ENCODE peak calls at places on chromosomes 7 and 10, in eight cellular contexts. W is stimulated activated CD4-positive, alpha-beta T cell treated with anti-CD3 and anti-CD28 coated beads, Interleukin-4, amount 100 ng/mL, for 24 hours; S is activated T-cell treated with anti-CD3 and anti-CD28 coated beads for 24 hours; V is anterior cingulate cortex; N is IMR-90; G is neural crest cell; O is GM20000; F is lung microvascular endothelial cell. I is an unnamed sample.

GRCh38 chr10:83432296-83433045 is 706.8 kb upstream of the GHITM start:
- DNase-seq in W (no peak), F (no peak), V (no peak), O (no peak), S (no peak), N (no peak), G (no peak), I (no peak)

GRCh38 chr10:131933016-131933694 is 32.3 kb downstream of the PPP2R2D start:
- DNase-seq in G (no peak), W (no peak), V (no peak), S (no peak), O (no peak), N (no peak), F (no peak), I (no peak)

GRCh38 chr7:128827248-128827958 is 2.8 kb upstream of the FLNC start:
- DNase-seq in G (no peak), V (no peak), O (no peak), F (peak), N (peak), S (no peak), W (no peak), I (no peak)

GRCh38 chr7:12686234-12686893 is 1.1 kb upstream of the ARL4A start:
- DNase-seq in N (peak), G (peak), F (peak), V (peak), O (peak), S (peak), W (peak), I (peak)

GRCh38 chr10:91416339-91416868 is 6.3 kb downstream of the HECTD2 start:
- DNase-seq in F (no peak), N (no peak), S (no peak), V (no peak), G (no peak), W (no peak), O (no peak), I (no peak)

GRCh38 chr10:5271526-5271925 is 74.9 kb downstream of the AKR1C4 start:
- DNase-seq in W (no peak), G (no peak), F (no peak), S (no peak), N (no peak), V (no peak), O (no peak), I (no peak)

GRCh38 chr10:111119637-111120036 is 42.8 kb downstream of the ADRA2A start:
- DNase-seq in F (no peak), O (no peak), S (no peak), N (no peak), G (no peak), V (no peak), W (no peak), I (no peak)

GRCh38 chr7:134414109-134414508 is 44.8 kb downstream of the AKR1B1 start:
- DNase-seq in V (no peak), W (no peak), N (no peak), G (no peak), O (no peak), F (no peak), S (no peak), I (no peak)

GRCh38 chr7:140646931-140647647 is 6.5 kb upstream of the DENND2A start:
- DNase-seq in F (peak), W (peak), S (no peak), V (no peak), G (peak), O (peak), N (peak), I (peak)

GRCh38 chr10:130470286-130470685 is 334.1 kb downstream of the GLRX3 start:
- DNase-seq in W (no peak), V (no peak), G (no peak), O (no peak), S (no peak), N (no peak), F (no peak), I (no peak)

GRCh38 chr10:76315240-76315639 is 883.8 kb downstream of the LRMDA start:
- DNase-seq in S (no peak), V (no peak), F (no peak), G (no peak), N (no peak), W (no peak), O (no peak), I (no peak)

GRCh38 chr10:48627984-48628609 is 23.2 kb upstream of the ARHGAP22 start:
- DNase-seq in S (no peak), V (no peak), W (no peak), O (no peak), F (no peak), G (no peak), N (peak), I (no peak)

GRCh38 chr7:94394399-94395140 is at the start of gene COL1A2:
- DNase-seq in O (peak), G (peak), F (peak), V (no peak), W (no peak), S (no peak), N (peak), I (no peak)

GRCh38 chr7:70698219-70698832 is 433.6 kb upstream of the GALNT17 start:
- DNase-seq in O (peak), N (peak), G (no peak), W (peak), S (no peak), F (peak), V (peak), I (peak)

GRCh38 chr7:82699773-82700186 is 256.2 kb upstream of the CACNA2D1 start:
- DNase-seq in V (no peak), S (no peak), G (no peak), F (peak), O (no peak), W (no peak), N (peak), I (no peak)

GRCh38 chr7:87216701-87217508 is 2.6 kb downstream of the TMEM243 start:
- DNase-seq in V (no peak), F (peak), W (peak), S (no peak), N (no peak), G (no peak), O (peak), I (peak)

GRCh38 chr7:88095-88926 is 104.1 kb upstream of the FAM20C start:
- DNase-seq in O (no peak), N (no peak), S (no peak), F (no peak), V (no peak), G (peak), W (no peak), I (no peak)

GRCh38 chr10:50621981-50622496 is 1.7 kb downstream of the SGMS1 start:
- DNase-seq in S (peak), W (peak), N (peak), F (peak), G (peak), V (peak), O (peak), I (peak)

GRCh38 chr7:1939434-1940401 is 269.6 kb downstream of the ELFN1 start:
- DNase-seq in V (no peak), W (no peak), F (no peak), G (no peak), O (peak), N (no peak), S (no peak), I (peak)

GRCh38 chr10:99872367-99873162 is 90.1 kb downstream of the ABCC2 start:
- DNase-seq in G (no peak), N (peak), F (peak), O (no peak), W (no peak), V (no peak), S (no peak), I (no peak)

GRCh38 chr10:53209941-53210611 is 437.5 kb upstream of the MBL2 start:
- DNase-seq in S (no peak), V (no peak), F (no peak), W (no peak), O (no peak), G (no peak), N (peak), I (peak)

GRCh38 chr10:126722726-126723125 is 52.2 kb upstream of the C10orf90 start:
- DNase-seq in S (no peak), O (no peak), V (no peak), G (no peak), F (no peak), W (no peak), N (no peak), I (no peak)

GRCh38 chr7:51066405-51066882 is 250.2 kb downstream of the COBL start:
- DNase-seq in W (no peak), V (no peak), N (no peak), F (no peak), O (no peak), G (no peak), S (no peak), I (no peak)

GRCh38 chr10:126524526-126524925 is 136.2 kb upstream of the ADAM12 start:
- DNase-seq in V (no peak), W (no peak), O (no peak), F (no peak), G (no peak), S (no peak), N (no peak), I (no peak)

I was measured in NAMALWA.